ENCODE peak calls at places on chromosomes 13 and 19, in eight cellular contexts. R, P, X, N, K, O, S and Q are unnamed samples.

GRCh38 chr19:49490287-49491029 is 3.0 kb downstream of the RPL13A start:
- DNase-seq in P (no peak), S (no peak), X (no peak), K (no peak), O (no peak), R (no peak), N (no peak), Q (no peak)

GRCh38 chr13:97256343-97256783 is 34.2 kb downstream of the MBNL2 start:
- DNase-seq in S (no peak), K (peak; percentile 51), R (peak; percentile 92), X (no peak), O (no peak), P (no peak), N (no peak), Q (peak; percentile 88)

GRCh38 chr13:85068231-85068630 is 731.0 kb downstream of the SLITRK6 start:
- DNase-seq in P (no peak), K (no peak), X (no peak), O (no peak), N (no peak), S (no peak), R (no peak), Q (no peak)

GRCh38 chr19:23403581-23404324 is 8.5 kb upstream of the ZNF91 start:
- DNase-seq in O (no peak), X (no peak), S (no peak), R (no peak), N (no peak), P (no peak), K (no peak), Q (no peak)

GRCh38 chr13:99724633-99725517 is 223.6 kb downstream of the TM9SF2 start:
- DNase-seq in X (no peak), N (no peak), P (no peak), R (no peak), O (no peak), S (no peak), K (no peak), Q (no peak)

GRCh38 chr19:30877591-30878230 is 471.5 kb downstream of the TSHZ3 start:
- DNase-seq in S (no peak), P (peak; percentile 39), X (peak; percentile 39), R (no peak), N (no peak), O (peak; percentile 56), K (no peak), Q (no peak)

GRCh38 chr13:113538689-113539058 is 45.9 kb upstream of the TFDP1 start:
- DNase-seq in S (no peak), R (no peak), P (no peak), N (no peak), X (no peak), K (no peak), O (peak; percentile 51), Q (peak; percentile 69)

GRCh38 chr13:99800004-99800403 is 171.6 kb downstream of the ZIC5 start:
- DNase-seq in X (no peak), N (no peak), P (no peak), R (no peak), O (no peak), K (peak; percentile 55), S (no peak), Q (no peak)

GRCh38 chr19:41095703-41096102 is 7.5 kb downstream of the CYP2A13 start:
- DNase-seq in S (no peak), X (no peak), P (no peak), R (no peak), O (no peak), K (no peak), N (no peak), Q (no peak)